ENCODE peak calls at places on chromosome 14, in eight cellular contexts. O is stomach, N is brain microvascular endothelial cell, R is tibial nerve, L is heart left ventricle, W is transverse colon, J is fibroblast of lung, P is HCT116. V is an unnamed sample. For H3K36me3 and H3K27me3, the result is how much of the 10 kb centered on the place peaks cover.

GRCh38 chr14:101604935-101605767 is 43.9 kb downstream of the DIO3 start:
- DNase-seq in O (no peak), N (no peak), R (no peak), L (no peak), W (peak), J (no peak), P (no peak), V (no peak)

GRCh38 chr14:83463500-83464098 is 1929.9 kb upstream of the SEL1L start:
- DNase-seq in O (peak), N (peak), R (peak), L (peak), W (no peak), J (peak), P (no peak), V (no peak)

GRCh38 chr14:75429562-75429961 is 1.7 kb downstream of the JDP2 start:
- DNase-seq in O (no peak), N (no peak), R (no peak), L (no peak), W (no peak), J (no peak), P (no peak), V (no peak)

GRCh38 chr14:105088812-105089745 is 23.8 kb upstream of the GPR132 start:
- DNase-seq in O (peak), N (no peak), R (no peak), L (peak), W (no peak), J (peak), P (no peak), V (no peak)

GRCh38 chr14:105026033-105026785 is 5.3 kb upstream of the CDCA4 start:
- DNase-seq in O (no peak), N (peak), R (no peak), L (no peak), W (no peak), J (no peak), P (no peak), V (peak)

GRCh38 chr14:71648725-71649124 is 283.5 kb upstream of the RGS6 start:
- DNase-seq in O (no peak), N (no peak), R (no peak), L (no peak), W (no peak), J (no peak), P (no peak), V (no peak)

GRCh38 chr14:54135804-54136280 is 179.2 kb upstream of the BMP4 start:
- DNase-seq in O (no peak), N (no peak), R (no peak), L (no peak), W (no peak), J (no peak), P (no peak), V (no peak)

GRCh38 chr14:88037270-88037669 is 32.3 kb downstream of the GPR65 start:
- DNase-seq in O (no peak), N (no peak), R (no peak), L (no peak), W (no peak), J (no peak), P (no peak), V (no peak)

GRCh38 chr14:57060276-57060956 is 208.3 kb downstream of the EXOC5 start:
- DNase-seq in O (no peak), N (no peak), R (no peak), L (no peak), W (no peak), J (no peak), P (no peak), V (peak)

GRCh38 chr14:75175677-75176141 is 703 bp downstream of the TMED10 start:
- DNase-seq in O (no peak), N (no peak), R (no peak), L (no peak), W (no peak), J (no peak), P (peak), V (no peak)

GRCh38 chr14:51323492-51323891 is 83.4 kb downstream of the TMX1 start:
- DNase-seq in O (no peak), N (no peak), R (no peak), L (no peak), W (no peak), J (no peak), P (no peak), V (no peak)

GRCh38 chr14:103398427-103399195 is 13.4 kb downstream of the MARK3 start:
- DNase-seq in O (no peak), N (no peak), R (no peak), L (no peak), W (no peak), J (peak), P (no peak), V (no peak)

GRCh38 chr14:30958555-30959407 is 66.7 kb upstream of the AP4S1 start:
- DNase-seq in O (no peak), N (no peak), R (no peak), L (no peak), W (no peak), J (no peak), P (no peak), V (no peak)
- H3K36me3 ChIP-seq in O (under half), N (under half), R (under half), L (under half), W (under half), J (under half), P (under half), V (under half)

GRCh38 chr14:99300190-99300589 is 28.2 kb upstream of the BCL11B start:
- DNase-seq in O (no peak), N (no peak), R (no peak), L (no peak), W (no peak), J (no peak), P (no peak), V (no peak)

GRCh38 chr14:99296517-99296916 is 24.5 kb upstream of the BCL11B start:
- DNase-seq in O (no peak), N (no peak), R (no peak), L (no peak), W (no peak), J (no peak), P (peak), V (no peak)
- TF ChIP-seq CTCF in O (no peak), N (no peak), R (no peak), L (no peak), W (no peak), J (no peak), P (peak), V (no peak)

GRCh38 chr14:20632448-20632830 is 9.1 kb downstream of the OR6S1 start:
- DNase-seq in O (no peak), N (no peak), R (no peak), L (no peak), W (no peak), J (no peak), P (no peak), V (no peak)
- H3K27me3 ChIP-seq in O (half or more), N (under half), R (under half), L (under half), W (under half), J (under half), P (under half), V (under half)

GRCh38 chr14:96304956-96305355 is 48.9 kb downstream of the BDKRB1 start:
- DNase-seq in O (no peak), N (no peak), R (no peak), L (no peak), W (no peak), J (no peak), P (peak), V (no peak)
- H3K36me3 ChIP-seq in O (half or more), N (under half), R (under half), L (half or more), W (under half), J (under half), P (under half), V (under half)

GRCh38 chr14:80987235-80988032 is 32.0 kb downstream of the TSHR start:
- DNase-seq in O (peak), N (peak), R (peak), L (peak), W (peak), J (peak), P (peak), V (no peak)
- TF ChIP-seq CTCF in O (no peak), N (peak), R (peak), L (peak), W (peak), J (peak), P (peak), V (peak)

GRCh38 chr14:30875788-30876053 is 1.4 kb downstream of the COCH start:
- DNase-seq in O (no peak), N (no peak), R (no peak), L (no peak), W (no peak), J (no peak), P (no peak), V (no peak)
- H3K27me3 ChIP-seq in O (half or more), N (under half), R (under half), L (under half), W (half or more), J (under half), P (under half), V (under half)

GRCh38 chr14:21408152-21408551 is 24.3 kb upstream of the SUPT16H start:
- DNase-seq in O (no peak), N (peak), R (no peak), L (no peak), W (no peak), J (peak), P (no peak), V (no peak)
- H3K36me3 ChIP-seq in O (half or more), N (half or more), R (under half), L (half or more), W (under half), J (under half), P (half or more), V (under half)

V was measured in GM06990.